ENCODE peak calls at places on chromosomes 3 and 15, in seven cellular contexts. E is right lobe of liver, B is upper lobe of left lung, H is uterus, P is small intestine, W is tibial nerve, Y is H9. I is an unnamed sample.

GRCh38 chr15:35444557-35445204 is 101.3 kb downstream of the DPH6 start:
- DNase-seq in P (peak; percentile 54), B (no peak), Y (no peak), W (no peak), H (no peak), E (no peak), I (peak; percentile 22)

GRCh38 chr15:29682361-29682760 is 139.9 kb downstream of the TJP1 start:
- DNase-seq in Y (no peak), P (no peak), E (no peak), W (no peak), H (no peak), B (no peak), I (no peak)

GRCh38 chr3:4850211-4850927 is 128.9 kb upstream of the BHLHE40 start:
- DNase-seq in B (no peak), P (no peak), E (no peak), W (no peak), Y (no peak), H (no peak), I (no peak)

GRCh38 chr3:153284282-153284938 is 122.4 kb downstream of the RAP2B start:
- DNase-seq in B (peak; percentile 72), H (peak; percentile 59), P (peak; percentile 9), E (no peak), W (peak; percentile 47), Y (no peak), I (no peak)

GRCh38 chr3:129940086-129940485 is 34.4 kb upstream of the TRH start:
- DNase-seq in B (no peak), P (no peak), W (no peak), H (no peak), E (no peak), Y (no peak), I (no peak)

GRCh38 chr15:35522061-35522460 is 23.9 kb downstream of the DPH6 start:
- DNase-seq in B (no peak), W (no peak), P (no peak), H (no peak), Y (no peak), E (no peak), I (no peak)

GRCh38 chr3:29072626-29073025 is 208.2 kb upstream of the RBMS3 start:
- DNase-seq in E (no peak), H (no peak), W (no peak), P (no peak), B (no peak), Y (no peak), I (no peak)

GRCh38 chr15:77421370-77421700 is 647 bp downstream of the HMG20A start:
- DNase-seq in H (no peak), Y (no peak), B (peak; percentile 31), E (no peak), W (no peak), P (peak; percentile 44), I (no peak)

GRCh38 chr3:132289311-132289710 is 27.9 kb upstream of the ACP3 start:
- DNase-seq in Y (no peak), P (no peak), E (no peak), B (no peak), W (no peak), H (no peak), I (no peak)

GRCh38 chr15:75727031-75727531 is 14.4 kb upstream of the CSPG4 start:
- DNase-seq in E (peak; percentile 48), H (no peak), W (peak; percentile 6), Y (no peak), P (no peak), B (no peak), I (no peak)

GRCh38 chr3:15858547-15859506 is 61.0 kb upstream of the ANKRD28 start:
- DNase-seq in E (peak; percentile 92), W (no peak), B (peak; percentile 80), P (peak; percentile 76), H (peak; percentile 28), Y (peak; percentile 77), I (no peak)

GRCh38 chr3:132256984-132257383 is 60.2 kb upstream of the ACP3 start:
- DNase-seq in H (no peak), W (no peak), P (peak; percentile 63), E (no peak), B (peak; percentile 56), Y (peak; percentile 62), I (peak; percentile 41)

GRCh38 chr15:75237316-75237982 is 20.7 kb upstream of the GOLGA6C start:
- DNase-seq in Y (no peak), W (no peak), B (no peak), E (no peak), H (peak; percentile 8), P (no peak), I (no peak)

GRCh38 chr3:5278666-5279065 is 91.2 kb downstream of the EDEM1 start:
- DNase-seq in W (no peak), P (no peak), H (no peak), B (no peak), E (no peak), Y (no peak), I (no peak)

GRCh38 chr3:110318108-110318507 is 753.5 kb upstream of the NECTIN3 start:
- DNase-seq in W (no peak), Y (no peak), P (no peak), E (no peak), B (no peak), H (no peak), I (no peak)

GRCh38 chr3:152688313-152688712 is 146.6 kb upstream of the P2RY1 start:
- DNase-seq in W (no peak), B (no peak), P (no peak), H (no peak), Y (peak; percentile 37), E (no peak), I (no peak)

GRCh38 chr3:3560566-3561336 is 238.5 kb upstream of the LRRN1 start:
- DNase-seq in E (no peak), P (no peak), W (no peak), H (no peak), Y (no peak), B (no peak), I (no peak)

GRCh38 chr3:31004025-31004678 is 109.7 kb upstream of the GADL1 start:
- DNase-seq in Y (no peak), H (no peak), P (no peak), B (no peak), W (no peak), E (no peak), I (no peak)

GRCh38 chr3:150960708-150961684 is 11.5 kb downstream of the CLRN1 start:
- DNase-seq in Y (no peak), H (no peak), B (no peak), P (no peak), W (no peak), E (no peak), I (no peak)

GRCh38 chr3:21783834-21784233 is 32.8 kb upstream of the ZNF385D start:
- DNase-seq in H (no peak), P (no peak), W (no peak), Y (no peak), B (no peak), E (no peak), I (no peak)

GRCh38 chr15:98154863-98155262 is 194.4 kb downstream of the ARRDC4 start:
- DNase-seq in B (no peak), Y (no peak), H (no peak), P (no peak), E (no peak), W (no peak), I (no peak)

GRCh38 chr3:138381950-138382715 is 33.8 kb downstream of the MRAS start:
- DNase-seq in Y (no peak), B (peak; percentile 82), W (peak; percentile 69), H (peak; percentile 73), P (no peak), E (peak; percentile 80), I (no peak)

GRCh38 chr15:80308002-80308401 is 56.0 kb upstream of the CTXND1 start:
- DNase-seq in H (no peak), P (no peak), E (no peak), B (no peak), Y (peak; percentile 85), W (no peak), I (peak; percentile 20)

DNA sequence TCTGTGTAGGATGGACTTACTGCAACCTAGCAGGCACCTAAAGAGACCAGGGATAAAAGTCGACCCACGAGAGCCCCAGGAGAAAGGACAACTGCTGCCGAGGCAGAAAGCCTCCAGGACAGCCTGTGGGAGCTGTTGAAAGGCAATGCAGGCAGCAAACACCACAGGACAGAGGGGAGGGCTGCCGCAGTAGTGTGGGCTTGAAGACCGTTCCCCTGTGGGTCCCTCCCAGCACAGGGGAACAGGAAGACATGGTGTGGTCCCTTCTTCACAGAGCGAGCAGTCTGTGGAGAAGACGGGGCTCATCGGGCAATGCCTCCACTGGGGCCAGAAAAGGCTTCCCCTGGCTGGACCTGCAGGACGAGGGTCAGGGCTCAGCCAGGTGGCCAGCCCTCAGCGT is 58.5 kb upstream of the GATA2 start:
- DNase-seq in Y (no peak), W (no peak), B (no peak), P (no peak), H (no peak), E (no peak), I (no peak)
- H3K4me1 ChIP-seq in Y (no peaks in the 10 kb centered on the region), W (no peaks in the 10 kb centered on the region), B (peaks cover 43% of the 10 kb centered on the region), P (peaks cover 5% of the 10 kb centered on the region), H (no peaks in the 10 kb centered on the region), E (no peaks in the 10 kb centered on the region), I (peaks cover 4% of the 10 kb centered on the region)

GRCh38 chr3:43055806-43056770 is 49.8 kb downstream of the POMGNT2 start:
- DNase-seq in B (no peak), W (no peak), H (no peak), P (no peak), E (no peak), Y (no peak), I (no peak)

GRCh38 chr3:43048470-43048869 is 57.4 kb downstream of the POMGNT2 start:
- DNase-seq in Y (no peak), H (no peak), P (no peak), W (no peak), E (no peak), B (no peak), I (no peak)

GRCh38 chr3:43055393-43055792 is 50.5 kb downstream of the POMGNT2 start:
- DNase-seq in P (no peak), H (no peak), E (no peak), W (no peak), Y (no peak), B (no peak), I (no peak)

GRCh38 chr3:43054754-43055153 is 51.1 kb downstream of the POMGNT2 start:
- DNase-seq in H (no peak), B (no peak), Y (no peak), P (no peak), W (no peak), E (no peak), I (no peak)

GRCh38 chr3:43053291-43053690 is 52.6 kb downstream of the POMGNT2 start:
- DNase-seq in E (no peak), H (no peak), P (no peak), B (no peak), Y (no peak), W (no peak), I (no peak)
- H3K9me3 ChIP-seq in E (no peaks in the 10 kb centered on the region), H (peaks cover 14% of the 10 kb centered on the region), P (no peaks in the 10 kb centered on the region), B (peaks cover 23% of the 10 kb centered on the region), Y (no peaks in the 10 kb centered on the region), W (peaks cover 28% of the 10 kb centered on the region), I (peaks cover 1% of the 10 kb centered on the region)

DNA sequence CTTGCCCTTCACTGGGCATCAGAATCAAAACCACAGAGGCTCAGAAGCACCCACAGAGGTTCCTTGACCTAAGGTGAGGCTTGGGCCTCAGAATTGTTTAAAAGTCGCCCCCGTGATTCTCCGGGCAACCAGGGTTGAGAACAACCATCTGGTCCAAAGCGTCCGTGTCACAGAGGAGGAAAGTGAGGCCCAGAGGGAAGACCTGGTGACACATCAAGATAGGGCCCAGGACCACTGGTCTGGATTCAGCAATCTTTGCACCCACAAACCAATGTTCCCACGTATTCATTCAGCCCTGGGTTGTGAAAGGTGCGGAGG is 272.6 kb downstream of the UACA start:
- DNase-seq in P (no peak), B (no peak), E (no peak), Y (no peak), W (no peak), H (no peak), I (no peak)
- H3K4me1 ChIP-seq in P (no peaks in the 10 kb centered on the region), B (peaks cover 49% of the 10 kb centered on the region), E (peaks cover 4% of the 10 kb centered on the region), Y (no peaks in the 10 kb centered on the region), W (peaks cover 31% of the 10 kb centered on the region), H (peaks cover 6% of the 10 kb centered on the region), I (no peaks in the 10 kb centered on the region)

GRCh38 chr15:24986653-24987052 is 31.9 kb downstream of the SNRPN start:
- DNase-seq in P (no peak), W (no peak), H (no peak), Y (no peak), E (no peak), B (no peak), I (no peak)
- H3K9me3 ChIP-seq in P (no peaks in the 10 kb centered on the region), W (peaks cover 35% of the 10 kb centered on the region), H (peaks cover 20% of the 10 kb centered on the region), Y (peaks cover 12% of the 10 kb centered on the region), E (no peaks in the 10 kb centered on the region), B (peaks cover 70% of the 10 kb centered on the region), I (no peaks in the 10 kb centered on the region)